ENCODE peak calls at places on chromosomes 3 and 15, in nine cellular contexts. One of them, this sample, is unnamed.
A peak's percentile ranks its signal among the peaks of the same experiment; 100 is the strongest.

GRCh38 chr3:67870477-67870876 is 216.1 kb upstream of the SUCLG2 start:
- DNase-seq in upper lobe of right lung: no peak
- DNase-seq in OCI-LY7: no peak
- DNase-seq in A549: no peak
- DNase-seq in astrocyte: no peak
- DNase-seq in heart left ventricle: no peak
- DNase-seq in uterus: no peak
- DNase-seq in Peyer's patch: no peak
- DNase-seq in neuronal stem cell: no peak
- DNase-seq in this sample: no peak

GRCh38 chr3:189286188-189286587 is 114.4 kb downstream of the TPRG1 start:
- DNase-seq in upper lobe of right lung: no peak
- DNase-seq in OCI-LY7: peak; percentile 55
- DNase-seq in A549: no peak
- DNase-seq in astrocyte: no peak
- DNase-seq in heart left ventricle: no peak
- DNase-seq in uterus: no peak
- DNase-seq in Peyer's patch: no peak
- DNase-seq in neuronal stem cell: no peak
- DNase-seq in this sample: no peak

GRCh38 chr3:113200351-113200750 is 11.0 kb upstream of the BOC start:
- DNase-seq in upper lobe of right lung: no peak
- DNase-seq in OCI-LY7: no peak
- DNase-seq in A549: no peak
- DNase-seq in astrocyte: no peak
- DNase-seq in heart left ventricle: no peak
- DNase-seq in uterus: no peak
- DNase-seq in Peyer's patch: no peak
- DNase-seq in neuronal stem cell: no peak
- DNase-seq in this sample: no peak

GRCh38 chr15:51796777-51797474 is 32.5 kb upstream of the TMOD3 start:
- DNase-seq in upper lobe of right lung: no peak
- DNase-seq in OCI-LY7: no peak
- DNase-seq in A549: peak; percentile 49
- DNase-seq in astrocyte: no peak
- DNase-seq in heart left ventricle: no peak
- DNase-seq in uterus: no peak
- DNase-seq in Peyer's patch: no peak
- DNase-seq in neuronal stem cell: no peak
- DNase-seq in this sample: peak; percentile 33

GRCh38 chr3:194730369-194730768 is 44.7 kb downstream of the FAM43A start:
- DNase-seq in upper lobe of right lung: no peak
- DNase-seq in OCI-LY7: peak; percentile 74
- DNase-seq in A549: no peak
- DNase-seq in astrocyte: no peak
- DNase-seq in heart left ventricle: no peak
- DNase-seq in uterus: no peak
- DNase-seq in Peyer's patch: no peak
- DNase-seq in neuronal stem cell: no peak
- DNase-seq in this sample: peak; percentile 17

GRCh38 chr15:75718326-75718725 is 5.7 kb upstream of the CSPG4 start:
- DNase-seq in upper lobe of right lung: no peak
- DNase-seq in OCI-LY7: no peak
- DNase-seq in A549: no peak
- DNase-seq in astrocyte: peak; percentile 39
- DNase-seq in heart left ventricle: peak; percentile 30
- DNase-seq in uterus: no peak
- DNase-seq in Peyer's patch: no peak
- DNase-seq in neuronal stem cell: no peak
- DNase-seq in this sample: peak; percentile 76

GRCh38 chr15:56490461-56490860 is 25.5 kb upstream of the MNS1 start:
- DNase-seq in upper lobe of right lung: no peak
- DNase-seq in OCI-LY7: no peak
- DNase-seq in A549: no peak
- DNase-seq in astrocyte: no peak
- DNase-seq in heart left ventricle: no peak
- DNase-seq in uterus: no peak
- DNase-seq in Peyer's patch: no peak
- DNase-seq in neuronal stem cell: no peak
- DNase-seq in this sample: no peak

GRCh38 chr15:94205366-94205765 is 26.0 kb upstream of the MCTP2 start:
- DNase-seq in upper lobe of right lung: no peak
- DNase-seq in OCI-LY7: no peak
- DNase-seq in A549: no peak
- DNase-seq in astrocyte: peak; percentile 12
- DNase-seq in heart left ventricle: no peak
- DNase-seq in uterus: no peak
- DNase-seq in Peyer's patch: no peak
- DNase-seq in neuronal stem cell: no peak
- DNase-seq in this sample: no peak

GRCh38 chr15:58748787-58749531 is 548 bp downstream of the ADAM10 start:
- DNase-seq in upper lobe of right lung: peak; percentile 81
- DNase-seq in OCI-LY7: peak; percentile 66
- DNase-seq in A549: peak; percentile 49
- DNase-seq in astrocyte: no peak
- DNase-seq in heart left ventricle: peak; percentile 80
- DNase-seq in uterus: peak; percentile 41
- DNase-seq in Peyer's patch: peak; percentile 60
- DNase-seq in neuronal stem cell: peak; percentile 62
- DNase-seq in this sample: peak; percentile 74

GRCh38 chr15:58743161-58743502 is 6.4 kb downstream of the ADAM10 start:
- DNase-seq in upper lobe of right lung: no peak
- DNase-seq in OCI-LY7: no peak
- DNase-seq in A549: no peak
- DNase-seq in astrocyte: no peak
- DNase-seq in heart left ventricle: no peak
- DNase-seq in uterus: no peak
- DNase-seq in Peyer's patch: no peak
- DNase-seq in neuronal stem cell: no peak
- DNase-seq in this sample: no peak

GRCh38 chr15:58748040-58748786 is 1.3 kb downstream of the ADAM10 start:
- DNase-seq in upper lobe of right lung: no peak
- DNase-seq in OCI-LY7: peak; percentile 77
- DNase-seq in A549: no peak
- DNase-seq in astrocyte: no peak
- DNase-seq in heart left ventricle: no peak
- DNase-seq in uterus: no peak
- DNase-seq in Peyer's patch: peak; percentile 46
- DNase-seq in neuronal stem cell: no peak
- DNase-seq in this sample: peak; percentile 54

GRCh38 chr15:58749532-58750337 is at the start of gene ADAM10:
- DNase-seq in upper lobe of right lung: peak; percentile 100
- DNase-seq in OCI-LY7: peak; percentile 99
- DNase-seq in A549: peak; percentile 99
- DNase-seq in astrocyte: peak; percentile 96
- DNase-seq in heart left ventricle: peak; percentile 100
- DNase-seq in uterus: peak; percentile 99
- DNase-seq in Peyer's patch: peak; percentile 97
- DNase-seq in neuronal stem cell: peak; percentile 98
- DNase-seq in this sample: peak; percentile 99

GRCh38 chr15:58746174-58746573 is 3.3 kb downstream of the ADAM10 start:
- DNase-seq in upper lobe of right lung: no peak
- DNase-seq in OCI-LY7: no peak
- DNase-seq in A549: no peak
- DNase-seq in astrocyte: no peak
- DNase-seq in heart left ventricle: no peak
- DNase-seq in uterus: no peak
- DNase-seq in Peyer's patch: no peak
- DNase-seq in neuronal stem cell: no peak
- DNase-seq in this sample: no peak
- H3K4me1 ChIP-seq in upper lobe of right lung: peaks cover 36% of the 10 kb centered on the region
- H3K4me1 ChIP-seq in OCI-LY7: peaks cover 36% of the 10 kb centered on the region
- H3K4me1 ChIP-seq in A549: peaks cover 48% of the 10 kb centered on the region
- H3K4me1 ChIP-seq in astrocyte: peaks cover 24% of the 10 kb centered on the region
- H3K4me1 ChIP-seq in heart left ventricle: peaks cover 53% of the 10 kb centered on the region
- H3K4me1 ChIP-seq in uterus: no peaks in the 10 kb centered on the region
- H3K4me1 ChIP-seq in Peyer's patch: no peaks in the 10 kb centered on the region
- H3K4me1 ChIP-seq in neuronal stem cell: peaks cover 3% of the 10 kb centered on the region
- H3K4me1 ChIP-seq in this sample: peaks cover 27% of the 10 kb centered on the region

GRCh38 chr3:5569152-5569551 is 381.6 kb downstream of the EDEM1 start:
- DNase-seq in upper lobe of right lung: no peak
- DNase-seq in OCI-LY7: no peak
- DNase-seq in A549: no peak
- DNase-seq in astrocyte: no peak
- DNase-seq in heart left ventricle: no peak
- DNase-seq in uterus: no peak
- DNase-seq in Peyer's patch: no peak
- DNase-seq in neuronal stem cell: no peak
- DNase-seq in this sample: no peak
- H3K4me1 ChIP-seq in upper lobe of right lung: no peaks in the 10 kb centered on the region
- H3K4me1 ChIP-seq in OCI-LY7: no peaks in the 10 kb centered on the region
- H3K4me1 ChIP-seq in A549: no peaks in the 10 kb centered on the region
- H3K4me1 ChIP-seq in astrocyte: no peaks in the 10 kb centered on the region
- H3K4me1 ChIP-seq in heart left ventricle: no peaks in the 10 kb centered on the region
- H3K4me1 ChIP-seq in uterus: no peaks in the 10 kb centered on the region
- H3K4me1 ChIP-seq in Peyer's patch: no peaks in the 10 kb centered on the region
- H3K4me1 ChIP-seq in neuronal stem cell: peaks cover 2% of the 10 kb centered on the region
- H3K4me1 ChIP-seq in this sample: no peaks in the 10 kb centered on the region

GRCh38 chr3:42397644-42398043 is 12.8 kb downstream of the LYZL4 start:
- DNase-seq in upper lobe of right lung: no peak
- DNase-seq in OCI-LY7: no peak
- DNase-seq in A549: no peak
- DNase-seq in astrocyte: no peak
- DNase-seq in heart left ventricle: no peak
- DNase-seq in uterus: no peak
- DNase-seq in Peyer's patch: no peak
- DNase-seq in neuronal stem cell: no peak
- DNase-seq in this sample: no peak

GRCh38 chr3:42394579-42395288 is 15.7 kb downstream of the LYZL4 start:
- DNase-seq in upper lobe of right lung: no peak
- DNase-seq in OCI-LY7: no peak
- DNase-seq in A549: no peak
- DNase-seq in astrocyte: no peak
- DNase-seq in heart left ventricle: no peak
- DNase-seq in uterus: no peak
- DNase-seq in Peyer's patch: no peak
- DNase-seq in neuronal stem cell: no peak
- DNase-seq in this sample: no peak

GRCh38 chr3:42402394-42403100 is 7.9 kb downstream of the LYZL4 start:
- DNase-seq in upper lobe of right lung: no peak
- DNase-seq in OCI-LY7: no peak
- DNase-seq in A549: no peak
- DNase-seq in astrocyte: no peak
- DNase-seq in heart left ventricle: no peak
- DNase-seq in uterus: no peak
- DNase-seq in Peyer's patch: no peak
- DNase-seq in neuronal stem cell: no peak
- DNase-seq in this sample: no peak

GRCh38 chr3:42403737-42404136 is 6.7 kb downstream of the LYZL4 start:
- DNase-seq in upper lobe of right lung: no peak
- DNase-seq in OCI-LY7: no peak
- DNase-seq in A549: no peak
- DNase-seq in astrocyte: no peak
- DNase-seq in heart left ventricle: no peak
- DNase-seq in uterus: no peak
- DNase-seq in Peyer's patch: no peak
- DNase-seq in neuronal stem cell: no peak
- DNase-seq in this sample: no peak

DNA sequence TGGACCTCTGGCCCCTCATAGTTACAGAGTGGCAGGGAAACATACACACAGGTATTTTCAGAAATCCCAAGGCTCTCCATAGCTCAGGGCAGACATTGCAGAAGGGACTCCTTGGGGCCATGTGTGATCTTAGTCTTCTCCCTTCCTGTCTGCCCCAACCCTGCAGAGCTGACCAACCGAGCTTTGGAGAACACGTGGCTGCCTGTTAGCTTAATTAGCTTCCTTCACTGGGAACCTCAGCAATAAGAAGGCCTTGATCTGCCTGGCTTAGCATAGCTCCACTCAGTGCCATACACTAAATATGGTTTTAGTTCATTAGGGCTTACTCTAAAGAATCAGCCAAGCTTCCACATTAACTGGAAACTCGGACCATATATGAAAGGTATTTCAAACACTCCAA is 12.3 kb downstream of the LYZL4 start:
- DNase-seq in upper lobe of right lung: no peak
- DNase-seq in OCI-LY7: no peak
- DNase-seq in A549: no peak
- DNase-seq in astrocyte: no peak
- DNase-seq in heart left ventricle: no peak
- DNase-seq in uterus: no peak
- DNase-seq in Peyer's patch: no peak
- DNase-seq in neuronal stem cell: no peak
- DNase-seq in this sample: no peak
- H3K4me1 ChIP-seq in upper lobe of right lung: no peaks in the 10 kb centered on the region
- H3K4me1 ChIP-seq in OCI-LY7: no peaks in the 10 kb centered on the region
- H3K4me1 ChIP-seq in A549: no peaks in the 10 kb centered on the region
- H3K4me1 ChIP-seq in astrocyte: no peaks in the 10 kb centered on the region
- H3K4me1 ChIP-seq in heart left ventricle: no peaks in the 10 kb centered on the region
- H3K4me1 ChIP-seq in uterus: no peaks in the 10 kb centered on the region
- H3K4me1 ChIP-seq in Peyer's patch: no peaks in the 10 kb centered on the region
- H3K4me1 ChIP-seq in neuronal stem cell: no peaks in the 10 kb centered on the region
- H3K4me1 ChIP-seq in this sample: no peaks in the 10 kb centered on the region

GRCh38 chr3:52092291-52092660 is 35.9 kb upstream of the DUSP7 start:
- DNase-seq in upper lobe of right lung: no peak
- DNase-seq in OCI-LY7: no peak
- DNase-seq in A549: no peak
- DNase-seq in astrocyte: no peak
- DNase-seq in heart left ventricle: peak; percentile 6
- DNase-seq in uterus: no peak
- DNase-seq in Peyer's patch: no peak
- DNase-seq in neuronal stem cell: no peak
- DNase-seq in this sample: no peak

GRCh38 chr3:52091566-52092290 is 35.4 kb upstream of the DUSP7 start:
- DNase-seq in upper lobe of right lung: peak; percentile 56
- DNase-seq in OCI-LY7: no peak
- DNase-seq in A549: no peak
- DNase-seq in astrocyte: no peak
- DNase-seq in heart left ventricle: peak; percentile 41
- DNase-seq in uterus: no peak
- DNase-seq in Peyer's patch: no peak
- DNase-seq in neuronal stem cell: no peak
- DNase-seq in this sample: no peak

GRCh38 chr3:52090131-52090548 is 33.8 kb upstream of the DUSP7 start:
- DNase-seq in upper lobe of right lung: no peak
- DNase-seq in OCI-LY7: no peak
- DNase-seq in A549: no peak
- DNase-seq in astrocyte: peak; percentile 94
- DNase-seq in heart left ventricle: peak; percentile 60
- DNase-seq in uterus: peak; percentile 72
- DNase-seq in Peyer's patch: no peak
- DNase-seq in neuronal stem cell: no peak
- DNase-seq in this sample: peak; percentile 81

GRCh38 chr3:52089691-52090090 is 33.3 kb upstream of the DUSP7 start:
- DNase-seq in upper lobe of right lung: peak; percentile 25
- DNase-seq in OCI-LY7: no peak
- DNase-seq in A549: no peak
- DNase-seq in astrocyte: no peak
- DNase-seq in heart left ventricle: no peak
- DNase-seq in uterus: no peak
- DNase-seq in Peyer's patch: no peak
- DNase-seq in neuronal stem cell: no peak
- DNase-seq in this sample: no peak

DNA sequence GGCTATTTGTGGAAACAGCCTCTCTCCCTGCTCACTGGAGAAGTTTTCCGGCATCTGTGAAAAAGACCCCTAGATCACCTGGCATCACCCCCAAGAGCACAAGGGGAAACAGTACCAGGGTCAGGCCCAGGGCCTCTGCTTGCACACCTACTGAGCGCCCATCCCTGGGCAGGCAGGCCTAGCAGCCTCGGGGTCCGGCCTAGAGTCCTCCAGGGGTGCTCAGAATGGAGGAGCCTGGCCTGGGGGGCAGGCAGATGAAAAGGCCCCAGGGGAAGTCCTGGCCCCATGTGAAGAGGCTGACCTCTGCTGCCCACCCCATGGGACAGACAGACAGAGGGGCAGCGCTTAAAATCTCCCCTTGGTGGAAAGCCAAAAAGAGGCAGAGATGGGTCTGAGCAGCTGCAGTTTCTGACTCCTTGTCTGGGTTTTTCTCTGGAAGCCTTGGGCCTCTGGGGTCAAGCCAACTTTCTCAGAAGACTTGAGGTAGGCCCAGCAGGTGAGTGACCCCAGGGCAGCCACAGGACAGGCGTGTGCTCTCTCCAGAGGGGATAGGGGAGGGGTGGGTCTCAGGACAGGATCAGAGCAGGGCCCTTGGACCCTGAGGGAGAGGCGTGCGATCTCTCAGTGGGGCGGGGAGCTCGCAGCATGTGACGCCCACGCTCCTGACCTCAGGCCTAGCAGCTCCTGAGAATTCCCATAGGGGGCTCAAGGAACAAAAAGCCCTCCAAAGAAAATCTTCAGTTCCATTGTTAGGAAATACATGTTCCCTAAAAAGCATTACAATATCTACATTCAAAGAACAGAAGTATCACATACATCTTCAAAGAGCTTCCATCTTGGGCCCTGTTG is 34.5 kb upstream of the DUSP7 start:
- DNase-seq in upper lobe of right lung: peak; percentile 48
- DNase-seq in OCI-LY7: no peak
- DNase-seq in A549: no peak
- DNase-seq in astrocyte: no peak
- DNase-seq in heart left ventricle: peak; percentile 31
- DNase-seq in uterus: no peak
- DNase-seq in Peyer's patch: no peak
- DNase-seq in neuronal stem cell: peak; percentile 15
- DNase-seq in this sample: no peak
- H3K4me1 ChIP-seq in upper lobe of right lung: peaks cover 50% of the 10 kb centered on the region
- H3K4me1 ChIP-seq in OCI-LY7: peaks cover 7% of the 10 kb centered on the region
- H3K4me1 ChIP-seq in A549: no peaks in the 10 kb centered on the region
- H3K4me1 ChIP-seq in astrocyte: peaks cover 61% of the 10 kb centered on the region
- H3K4me1 ChIP-seq in heart left ventricle: peaks cover 62% of the 10 kb centered on the region
- H3K4me1 ChIP-seq in uterus: no peaks in the 10 kb centered on the region
- H3K4me1 ChIP-seq in Peyer's patch: no peaks in the 10 kb centered on the region
- H3K4me1 ChIP-seq in neuronal stem cell: peaks cover 38% of the 10 kb centered on the region
- H3K4me1 ChIP-seq in this sample: peaks cover 48% of the 10 kb centered on the region

This sample was measured in adipocyte.